ENCODE peak calls at places on chromosomes 4 and X, in six cellular contexts. N is left lung, R is esophagus squamous epithelium, D is IMR-90, Z is tibial nerve, Q is Panc1. O is an unnamed sample.

GRCh38 chrX:17456526-17456925 is 81.5 kb downstream of the NHS start:
- DNase-seq in R (no peak), Z (no peak), Q (no peak), N (no peak), D (no peak), O (no peak)

GRCh38 chr4:128528793-128529553 is 241.4 kb upstream of the PGRMC2 start:
- DNase-seq in D (peak; percentile 99), Q (peak; percentile 69), Z (peak; percentile 31), R (no peak), N (no peak), O (no peak)

GRCh38 chrX:43618376-43619205 is 37.5 kb upstream of the MAOA start:
- DNase-seq in Z (no peak), Q (no peak), R (no peak), N (no peak), D (no peak), O (no peak)

GRCh38 chr4:1019726-1020470 is 8.5 kb downstream of the FGFRL1 start:
- DNase-seq in R (no peak), N (no peak), Q (no peak), D (no peak), Z (no peak), O (no peak)

GRCh38 chr4:20248155-20248558 is 3.5 kb upstream of the SLIT2 start:
- DNase-seq in R (no peak), D (peak; percentile 83), Q (no peak), N (no peak), Z (peak; percentile 12), O (no peak)

GRCh38 chr4:107519057-107519456 is 201.0 kb downstream of the PAPSS1 start:
- DNase-seq in Q (no peak), D (peak; percentile 5), Z (peak; percentile 22), R (no peak), N (no peak), O (no peak)

GRCh38 chr4:86626066-86626465 is 32.0 kb downstream of the PTPN13 start:
- DNase-seq in Z (no peak), Q (no peak), R (no peak), N (no peak), D (no peak), O (no peak)

GRCh38 chrX:133068461-133068860 is 28.4 kb downstream of the USP26 start:
- DNase-seq in Z (no peak), Q (no peak), R (no peak), D (no peak), N (no peak), O (no peak)

GRCh38 chrX:100376581-100376980 is 33.5 kb downstream of the PCDH19 start:
- DNase-seq in D (peak; percentile 1), N (no peak), Q (no peak), Z (no peak), R (no peak), O (no peak)

GRCh38 chr4:1601533-1601835 is 82.6 kb downstream of the FAM53A start:
- DNase-seq in Q (no peak), N (no peak), R (no peak), D (no peak), Z (no peak), O (no peak)

GRCh38 chr4:136009258-136009832 is 1522.9 kb downstream of the PCDH18 start:
- DNase-seq in N (no peak), D (no peak), Q (no peak), Z (no peak), R (no peak), O (no peak)

GRCh38 chr4:96352051-96352517 is 512.2 kb downstream of the PDHA2 start:
- DNase-seq in N (no peak), R (no peak), D (no peak), Z (no peak), Q (peak; percentile 2), O (no peak)

GRCh38 chr4:76212851-76213414 is 691 bp downstream of the SCARB2 start:
- DNase-seq in R (peak; percentile 23), N (no peak), D (peak; percentile 61), Z (no peak), Q (no peak), O (no peak)

GRCh38 chr4:152310223-152310622 is 225.7 kb downstream of the FBXW7 start:
- DNase-seq in Z (no peak), Q (no peak), R (no peak), D (peak; percentile 82), N (no peak), O (no peak)

GRCh38 chrX:123087326-123087725 is 96.8 kb upstream of the GRIA3 start:
- DNase-seq in R (no peak), D (no peak), Z (no peak), N (no peak), Q (no peak), O (no peak)

GRCh38 chr4:20474119-20474518 is 222.4 kb downstream of the SLIT2 start:
- DNase-seq in N (no peak), D (peak; percentile 43), Q (no peak), Z (no peak), R (no peak), O (no peak)

GRCh38 chr4:7799723-7800122 is 139.9 kb downstream of the AFAP1 start:
- DNase-seq in Z (no peak), N (no peak), R (no peak), D (no peak), Q (no peak), O (no peak)

GRCh38 chr4:1502976-1503375 is 96.7 kb upstream of the NKX1-1 start:
- DNase-seq in Q (no peak), N (peak; percentile 71), R (no peak), Z (no peak), D (no peak), O (no peak)

GRCh38 chr4:65559270-65559669 is 111.0 kb downstream of the EPHA5 start:
- DNase-seq in D (no peak), R (no peak), N (no peak), Q (no peak), Z (no peak), O (no peak)

GRCh38 chr4:153257966-153258365 is 53.7 kb downstream of the TRIM2 start:
- DNase-seq in R (no peak), N (no peak), D (no peak), Q (no peak), Z (no peak), O (no peak)

GRCh38 chr4:117900832-117901231 is 133.5 kb upstream of the NDST3 start:
- DNase-seq in Z (no peak), N (no peak), R (no peak), Q (no peak), D (no peak), O (no peak)

GRCh38 chr4:88812420-88812819 is 114.8 kb upstream of the NAP1L5 start:
- DNase-seq in N (no peak), Z (no peak), D (no peak), R (no peak), Q (no peak), O (no peak)

GRCh38 chr4:4406455-4407298 is 19.8 kb downstream of the NSG1 start:
- DNase-seq in D (no peak), R (no peak), Z (no peak), N (peak; percentile 70), Q (no peak), O (no peak)

GRCh38 chrX:80812176-80812575 is 2.5 kb upstream of the BRWD3 start:
- DNase-seq in N (no peak), R (no peak), Q (no peak), D (peak; percentile 19), Z (peak; percentile 5), O (peak; percentile 19)

GRCh38 chr4:156723951-156724668 is 247.5 kb downstream of the PDGFC start:
- DNase-seq in N (peak; percentile 53), Z (no peak), R (no peak), Q (no peak), D (no peak), O (no peak)

DNA sequence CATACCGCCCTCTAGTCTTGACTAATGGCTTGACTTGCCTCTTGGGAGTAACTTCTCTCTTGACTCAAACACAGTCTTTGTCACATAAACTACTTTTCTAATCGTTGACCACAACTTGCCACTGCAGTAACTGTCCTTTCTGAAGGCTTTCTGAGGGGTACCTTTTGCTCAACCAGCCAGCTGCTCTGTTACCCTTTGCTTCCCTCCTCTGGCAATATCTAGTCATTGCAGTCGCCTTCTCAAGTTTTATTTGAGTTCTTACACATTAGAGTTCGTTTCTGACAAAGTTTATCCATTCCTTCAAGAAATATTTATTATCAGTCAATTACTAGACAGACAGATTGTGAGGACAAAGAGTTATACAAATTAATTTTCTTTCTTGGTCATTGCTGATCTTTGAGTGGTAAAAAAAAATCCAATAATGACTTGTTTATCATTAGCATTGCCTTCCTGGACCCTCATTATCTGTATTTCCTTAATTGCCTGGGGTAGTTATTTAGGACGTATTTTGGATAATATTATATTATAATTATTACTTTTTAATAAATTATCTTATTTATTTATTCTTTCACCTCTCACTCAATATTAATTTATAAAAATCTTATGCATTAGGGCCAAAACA is 506.8 kb upstream of the PCDH10 start:
- DNase-seq in R (no peak), N (no peak), Z (peak; percentile 22), D (peak; percentile 12), Q (peak; percentile 8), O (no peak)
- TF ChIP-seq CTCF in R (peak; percentile 53), N (peak; percentile 18), Z (peak; percentile 62), D (peak; percentile 59), Q (peak; percentile 70), O (peak; percentile 60)

DNA sequence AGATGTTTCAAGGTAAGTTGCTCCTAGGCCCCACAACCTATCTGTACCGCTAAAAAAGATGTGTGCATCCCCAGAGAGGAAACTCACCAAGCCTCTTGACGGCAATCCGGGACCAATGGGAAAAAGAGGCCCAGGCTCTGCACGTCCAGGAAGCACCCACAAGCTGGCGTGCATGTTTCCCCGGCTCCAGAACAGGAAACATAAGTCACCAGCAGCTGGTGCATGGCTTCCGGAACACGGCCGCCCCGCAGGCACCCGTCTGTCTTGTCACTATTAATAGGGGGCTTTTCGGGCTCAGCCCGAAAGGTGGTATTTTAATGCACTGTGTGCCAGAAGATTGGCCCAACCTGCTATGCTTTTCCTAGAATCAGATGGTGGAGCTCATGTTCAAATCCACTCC is 22.2 kb downstream of the CRMP1 start:
- DNase-seq in N (no peak), Z (no peak), R (no peak), D (no peak), Q (no peak), O (no peak)
- H3K4me3 ChIP-seq in N (no peak overlapping the region), Z (no peak overlapping the region), R (no peak overlapping the region), D (no peak overlapping the region), Q (no peak overlapping the region), O (no peak overlapping the region)

DNA sequence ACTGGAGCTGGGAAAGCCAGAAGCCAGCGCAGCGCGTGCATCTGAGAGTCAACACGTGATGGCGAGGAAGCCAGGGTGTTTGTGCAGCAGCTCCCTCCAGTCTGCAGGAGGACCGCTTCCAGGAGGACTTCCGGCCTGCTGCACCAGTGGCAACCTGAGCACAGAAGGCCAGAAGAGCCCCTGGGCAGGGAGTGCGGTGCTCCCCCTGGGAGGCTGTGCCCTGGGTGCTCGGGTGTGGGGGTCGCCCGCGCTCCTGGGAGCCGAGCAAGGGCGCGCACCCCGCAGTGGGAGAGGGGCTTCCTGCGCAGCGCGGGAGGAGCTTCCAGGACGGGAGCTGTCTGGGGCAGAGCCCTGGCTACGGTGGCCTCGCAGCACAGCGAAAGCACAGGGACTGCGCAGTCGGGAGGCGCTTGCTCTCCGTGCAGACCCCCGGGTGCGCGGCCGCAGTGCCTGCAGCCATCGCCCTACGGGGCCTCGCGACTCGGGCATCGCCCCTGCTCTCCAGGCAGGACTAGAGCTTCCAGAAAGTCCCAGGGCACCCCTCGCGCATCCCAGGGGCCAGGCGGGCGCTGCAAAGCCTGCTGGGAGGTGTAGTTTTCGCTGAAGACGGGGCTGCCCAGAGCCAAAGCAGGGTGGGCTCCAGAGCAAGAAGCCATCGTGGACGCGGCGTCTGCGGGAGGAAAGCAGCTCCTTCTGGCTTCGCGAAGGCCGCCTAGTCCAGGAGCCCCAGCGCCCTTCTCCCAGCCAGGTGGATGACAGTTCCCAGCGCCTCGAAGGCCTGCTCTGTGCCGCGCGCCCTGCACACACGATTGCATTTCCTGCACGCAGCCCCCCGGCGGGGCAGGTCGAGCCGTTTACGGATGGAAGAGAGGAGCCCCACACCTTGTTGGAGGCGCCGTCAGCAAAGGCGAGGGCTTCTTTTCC is 24.1 kb upstream of the WFS1 start:
- DNase-seq in N (no peak), R (no peak), Q (no peak), Z (no peak), D (no peak), O (peak; percentile 25)
- H3K27me3 ChIP-seq in N (peaks cover 14% of the 10 kb centered on the region), R (no peaks in the 10 kb centered on the region), Q (peaks cover 4% of the 10 kb centered on the region), Z (peaks cover 58% of the 10 kb centered on the region), D (peaks cover 27% of the 10 kb centered on the region), O (peaks cover 95% of the 10 kb centered on the region)

GRCh38 chr4:12411072-12411471 is 982.4 kb upstream of the HS3ST1 start:
- DNase-seq in D (no peak), Q (no peak), Z (no peak), N (no peak), R (no peak), O (no peak)
- TF ChIP-seq CTCF in D (no peak), Q (no peak), Z (no peak), N (no peak), R (no peak), O (no peak)